ENCODE peak calls at places on chromosomes 13 and 19, in eight cellular contexts. X is WTC11, M is PC-9, I is omental fat pad, W is mucosa of descending colon, B is A549, D is left lung, R is lung. K is an unnamed sample.

GRCh38 chr13:85864963-85865530 is 65.8 kb upstream of the SLITRK6 start:
- DNase-seq in W (peak; percentile 5), X (peak; percentile 19), D (no peak), R (no peak), I (no peak), M (no peak), B (no peak), K (no peak)

GRCh38 chr13:34816118-34816517 is 126.0 kb upstream of the NBEA start:
- DNase-seq in M (no peak), R (no peak), W (no peak), B (no peak), I (no peak), D (no peak), X (peak; percentile 16), K (no peak)

GRCh38 chr19:16233836-16234551 is 36.3 kb downstream of the AP1M1 start:
- DNase-seq in D (no peak), X (no peak), W (no peak), B (no peak), I (no peak), M (no peak), R (no peak), K (no peak)

GRCh38 chr19:50796128-50796633 is 6.0 kb downstream of the ACP4 start:
- DNase-seq in I (no peak), X (no peak), D (no peak), R (no peak), M (no peak), W (no peak), B (no peak), K (no peak)

GRCh38 chr19:50050406-50051223 is 24.8 kb downstream of the ZNF473 start:
- DNase-seq in X (peak; percentile 87), D (peak; percentile 78), M (no peak), W (peak; percentile 87), B (peak; percentile 67), R (peak; percentile 83), I (peak; percentile 80), K (peak; percentile 71)

GRCh38 chr13:44093607-44094583 is 214.2 kb downstream of the LACC1 start:
- DNase-seq in M (no peak), B (no peak), R (no peak), D (no peak), X (no peak), I (no peak), W (no peak), K (no peak)

GRCh38 chr13:31765441-31765840 is 26.1 kb downstream of the RXFP2 start:
- DNase-seq in B (no peak), D (no peak), M (no peak), X (no peak), W (no peak), R (no peak), I (no peak), K (no peak)

GRCh38 chr13:31761951-31762350 is 22.6 kb downstream of the RXFP2 start:
- DNase-seq in I (no peak), D (no peak), M (no peak), X (no peak), R (no peak), W (no peak), B (no peak), K (no peak)

GRCh38 chr19:12647490-12648071 is 19.0 kb downstream of the MAN2B1 start:
- DNase-seq in B (no peak), M (peak; percentile 13), I (peak; percentile 51), D (peak; percentile 71), W (peak; percentile 82), R (peak; percentile 82), X (peak; percentile 95), K (no peak)

GRCh38 chr13:28494861-28495585 is at the start of gene FLT1:
- DNase-seq in W (no peak), B (no peak), I (no peak), R (no peak), M (no peak), D (peak; percentile 49), X (peak; percentile 84), K (peak; percentile 35)

GRCh38 chr19:8618751-8619150 is 8.2 kb upstream of the ADAMTS10 start:
- DNase-seq in D (no peak), B (no peak), R (no peak), X (no peak), I (no peak), M (no peak), W (no peak), K (no peak)

GRCh38 chr19:41403181-41403970 is 5.8 kb downstream of the BCKDHA start:
- DNase-seq in R (no peak), I (no peak), X (no peak), B (no peak), W (no peak), D (no peak), M (no peak), K (no peak)

GRCh38 chr19:51772977-51773376 is 12.0 kb downstream of the FPR2 start:
- DNase-seq in B (no peak), I (no peak), R (no peak), M (no peak), W (no peak), X (no peak), D (no peak), K (no peak)

GRCh38 chr13:43390101-43390500 is 366.7 kb downstream of the DNAJC15 start:
- DNase-seq in D (no peak), B (no peak), R (no peak), W (no peak), X (no peak), I (no peak), M (no peak), K (no peak)

GRCh38 chr19:18317998-18318800 is 4.7 kb downstream of the LSM4 start:
- DNase-seq in M (no peak), B (no peak), W (peak; percentile 59), I (no peak), D (peak; percentile 68), X (no peak), R (no peak), K (no peak)

GRCh38 chr13:45341799-45342584 is 1.0 kb upstream of the TPT1 start:
- DNase-seq in I (no peak), D (peak; percentile 58), B (no peak), W (peak; percentile 69), R (peak; percentile 58), M (peak; percentile 50), X (no peak), K (no peak)

GRCh38 chr13:93233997-93234416 is 7.4 kb downstream of the GPC6 start:
- DNase-seq in I (no peak), B (no peak), X (peak; percentile 68), M (no peak), D (no peak), W (no peak), R (no peak), K (no peak)
- TF ChIP-seq CTCF in I (no peak), B (no peak), X (peak; percentile 17), M (no peak), D (no peak), W (no peak), R (no peak), K (no peak)

GRCh38 chr19:48872884-48873475 is 759 bp downstream of the PPP1R15A start:
- DNase-seq in R (peak; percentile 89), D (peak; percentile 88), I (peak; percentile 73), B (peak; percentile 97), X (peak; percentile 77), M (peak; percentile 92), W (peak; percentile 93), K (peak; percentile 59)
- TF ChIP-seq CTCF in R (no peak), D (no peak), I (no peak), B (no peak), X (no peak), M (no peak), W (no peak), K (no peak)

GRCh38 chr19:1230585-1231489 is 7.0 kb downstream of the CBARP start:
- DNase-seq in M (no peak), R (no peak), I (no peak), D (no peak), B (no peak), W (no peak), X (no peak), K (no peak)

GRCh38 chr19:1232652-1233360 is 5.0 kb downstream of the CBARP start:
- DNase-seq in R (no peak), I (no peak), B (no peak), D (peak; percentile 46), M (no peak), W (no peak), X (no peak), K (no peak)

GRCh38 chr19:1231729-1232128 is 6.1 kb downstream of the CBARP start:
- DNase-seq in D (peak; percentile 66), X (no peak), R (no peak), I (no peak), W (no peak), M (peak; percentile 61), B (no peak), K (no peak)

GRCh38 chr19:1233361-1233667 is 4.5 kb downstream of the CBARP start:
- DNase-seq in B (no peak), D (peak; percentile 41), R (no peak), M (no peak), X (no peak), W (no peak), I (no peak), K (no peak)

DNA sequence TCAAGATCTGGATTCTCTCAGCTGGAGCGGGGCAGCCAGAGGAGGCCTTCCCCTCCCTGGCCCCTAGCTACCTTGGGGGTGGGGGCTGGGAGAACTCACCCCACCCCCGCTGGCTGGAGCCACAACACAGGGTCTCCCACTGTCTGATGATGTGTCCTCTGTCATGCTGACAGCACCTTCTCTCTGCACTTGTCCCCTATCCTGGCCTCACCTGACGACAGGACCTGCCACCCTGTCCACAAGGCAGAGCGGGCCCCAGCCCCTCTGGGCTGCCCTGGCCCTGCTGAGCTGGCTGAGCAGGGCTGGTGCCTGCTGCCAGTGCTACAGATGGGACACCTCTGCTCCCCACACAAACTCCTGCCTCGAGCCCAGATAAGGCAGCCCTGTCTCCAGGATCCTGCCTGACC is 5.6 kb downstream of the CBARP start:
- DNase-seq in M (no peak), D (no peak), W (no peak), R (no peak), X (no peak), B (no peak), I (no peak), K (no peak)
- TF ChIP-seq CTCF in M (no peak), D (no peak), W (no peak), R (no peak), X (no peak), B (no peak), I (no peak), K (no peak)

DNA sequence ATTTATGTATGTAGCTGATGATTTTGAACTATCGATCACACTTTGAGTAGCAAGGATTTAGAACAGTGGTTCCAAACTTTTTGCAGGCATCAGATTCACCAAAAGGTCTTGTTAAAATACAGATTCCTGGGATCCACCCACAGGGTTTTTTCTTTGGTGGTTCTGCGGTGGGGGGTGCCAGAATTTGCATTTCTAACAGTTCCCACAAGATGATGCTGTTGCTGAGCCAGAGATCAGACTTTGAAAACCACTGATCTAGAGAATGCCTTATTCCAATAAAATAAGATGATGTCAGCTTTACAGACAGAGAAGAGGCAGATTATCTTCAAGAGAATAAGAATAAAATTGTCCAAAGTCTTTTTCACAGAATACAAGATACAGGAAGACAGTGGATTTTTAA is 80.9 kb upstream of the SHISA2 start:
- DNase-seq in M (no peak), I (no peak), X (no peak), R (no peak), W (no peak), B (no peak), D (no peak), K (no peak)
- TF ChIP-seq CTCF in M (no peak), I (no peak), X (no peak), R (no peak), W (no peak), B (no peak), D (no peak), K (no peak)

K was measured in activated B cell treated with CpG ODN at 0.5 μM for 24 hours.